ENCODE peak calls at places on chromosomes 5 and 9, in four cellular contexts. F is AG04450, O is stomach, E is upper lobe of right lung. K is an unnamed sample.

GRCh38 chr9:76223749-76224340 is 170.4 kb downstream of the RFK start:
- DNase-seq in F (peak; percentile 57), O (no peak), E (no peak), K (no peak)

GRCh38 chr5:1322036-1322903 is 22.6 kb downstream of the CLPTM1L start:
- DNase-seq in F (no peak), O (no peak), E (peak; percentile 49), K (no peak)

GRCh38 chr5:136626531-136626930 is 261.2 kb upstream of the TRPC7 start:
- DNase-seq in F (no peak), O (no peak), E (no peak), K (no peak)

GRCh38 chr5:78533356-78533755 is 115.2 kb downstream of the LHFPL2 start:
- DNase-seq in F (no peak), O (no peak), E (no peak), K (no peak)

GRCh38 chr5:118603278-118603677 is 385.1 kb downstream of the DTWD2 start:
- DNase-seq in F (no peak), O (no peak), E (no peak), K (no peak)

GRCh38 chr5:65483474-65484346 is 2.0 kb upstream of the ADAMTS6 start:
- DNase-seq in F (no peak), O (no peak), E (no peak), K (no peak)

GRCh38 chr5:174146556-174146955 is 101.0 kb downstream of the NSG2 start:
- DNase-seq in F (no peak), O (no peak), E (no peak), K (no peak)

GRCh38 chr5:111384220-111384619 is 128.1 kb downstream of the STARD4 start:
- DNase-seq in F (no peak), O (no peak), E (no peak), K (no peak)

GRCh38 chr5:88269222-88269771 is 652 bp upstream of the TMEM161B start:
- DNase-seq in F (no peak), O (no peak), E (no peak), K (no peak)

GRCh38 chr9:126148994-126149393 is 177.6 kb upstream of the MVB12B start:
- DNase-seq in F (no peak), O (peak; percentile 5), E (peak; percentile 25), K (no peak)

GRCh38 chr5:156051972-156052371 is 275.0 kb upstream of the SGCD start:
- DNase-seq in F (no peak), O (no peak), E (peak; percentile 48), K (no peak)

GRCh38 chr5:132895719-132896305 is 22.3 kb downstream of the LEAP2 start:
- DNase-seq in F (no peak), O (no peak), E (no peak), K (no peak)

GRCh38 chr9:12774861-12775367 is at the start of gene LURAP1L:
- DNase-seq in F (peak; percentile 50), O (peak; percentile 64), E (no peak), K (no peak)

GRCh38 chr5:91293131-91293530 is 90.0 kb downstream of the ARRDC3 start:
- DNase-seq in F (no peak), O (no peak), E (no peak), K (no peak)

GRCh38 chr9:135695642-135696041 is 3.6 kb downstream of the SOHLH1 start:
- DNase-seq in F (no peak), O (no peak), E (no peak), K (no peak)

GRCh38 chr9:135693265-135693664 is 6.0 kb downstream of the SOHLH1 start:
- DNase-seq in F (no peak), O (no peak), E (no peak), K (no peak)

GRCh38 chr9:135695036-135695435 is 4.2 kb downstream of the SOHLH1 start:
- DNase-seq in F (no peak), O (no peak), E (no peak), K (no peak)

GRCh38 chr9:135692410-135692809 is 6.9 kb downstream of the SOHLH1 start:
- DNase-seq in F (no peak), O (no peak), E (no peak), K (no peak)

GRCh38 chr9:135693771-135694170 is 5.5 kb downstream of the SOHLH1 start:
- DNase-seq in F (no peak), O (no peak), E (no peak), K (no peak)
- H3K4me3 ChIP-seq in F (no peak overlapping the region), O (no peak overlapping the region), E (no peak overlapping the region), K (no peak overlapping the region)

GRCh38 chr9:109051733-109052132 is 38.4 kb upstream of the CTNNAL1 start:
- DNase-seq in F (no peak), O (no peak), E (no peak), K (no peak)
- H3K27ac ChIP-seq in F (no peak overlapping the region), O (no peak overlapping the region), E (no peak overlapping the region), K (no peak overlapping the region)

GRCh38 chr5:128083811-128084227 is 253 bp downstream of the SLC12A2 start:
- DNase-seq in F (no peak), O (no peak), E (no peak), K (no peak)
- TF ChIP-seq CTCF in F (peak; percentile 39), O (peak; percentile 9), E (peak; percentile 37), K (peak; percentile 29)

GRCh38 chr5:56522972-56523371 is 289.8 kb upstream of the ANKRD55 start:
- DNase-seq in F (no peak), O (no peak), E (no peak), K (peak; percentile 28)

GRCh38 chr5:56523779-56524178 is 290.6 kb upstream of the ANKRD55 start:
- DNase-seq in F (no peak), O (no peak), E (no peak), K (no peak)

GRCh38 chr5:56525117-56525516 is 290.2 kb upstream of the MAP3K1 start:
- DNase-seq in F (no peak), O (peak; percentile 37), E (no peak), K (no peak)

GRCh38 chr5:56520951-56521350 is 287.8 kb upstream of the ANKRD55 start:
- DNase-seq in F (no peak), O (no peak), E (no peak), K (no peak)

DNA sequence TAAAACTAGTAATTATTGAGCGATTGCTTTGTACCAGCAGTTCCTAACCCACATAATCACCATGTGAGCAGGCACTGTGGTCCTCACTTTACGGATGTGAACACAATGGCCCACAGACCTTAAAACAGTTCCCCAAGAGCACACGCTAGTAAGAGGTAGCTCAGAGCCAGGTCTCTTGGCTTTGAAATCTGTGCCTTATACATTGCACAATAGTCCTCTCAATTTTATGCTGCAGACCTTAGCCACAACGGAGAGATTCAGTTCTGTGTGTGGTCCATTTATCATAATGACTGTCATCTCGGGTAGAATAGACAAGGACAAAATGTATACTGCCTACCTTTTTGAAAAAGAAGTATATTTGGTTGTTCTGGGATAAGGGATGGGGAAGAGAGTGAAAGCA is 289.0 kb upstream of the ANKRD55 start:
- DNase-seq in F (no peak), O (no peak), E (no peak), K (no peak)
- H3K4me3 ChIP-seq in F (no peak overlapping the region), O (no peak overlapping the region), E (no peak overlapping the region), K (no peak overlapping the region)

DNA sequence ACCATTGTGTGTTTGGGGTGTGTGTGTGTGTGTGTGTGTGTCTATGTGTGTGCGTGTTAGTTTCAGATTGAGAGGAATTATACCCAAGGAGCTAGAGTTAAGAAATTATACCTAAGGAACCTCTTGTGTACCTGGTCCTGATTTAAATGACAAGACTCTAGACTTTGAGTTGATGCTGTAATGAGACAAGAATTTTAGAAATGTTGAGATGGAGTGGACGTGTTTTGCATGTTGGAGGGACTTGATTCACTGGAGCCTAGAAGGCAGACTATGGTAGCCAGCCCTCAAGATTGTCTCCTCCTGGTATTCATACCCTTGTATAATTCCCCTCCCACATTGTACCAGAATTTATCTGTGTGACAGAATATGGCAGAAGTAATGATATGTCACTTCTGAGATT is 52.4 kb upstream of the HSPB3 start:
- DNase-seq in F (no peak), O (no peak), E (no peak), K (no peak)
- H3K27ac ChIP-seq in F (no peak overlapping the region), O (no peak overlapping the region), E (no peak overlapping the region), K (no peak overlapping the region)

GRCh38 chr5:157357823-157358222 is 91.9 kb downstream of the CYFIP2 start:
- DNase-seq in F (no peak), O (no peak), E (no peak), K (no peak)

GRCh38 chr5:157352756-157353340 is 86.9 kb downstream of the CYFIP2 start:
- DNase-seq in F (no peak), O (no peak), E (no peak), K (no peak)

GRCh38 chr5:157356576-157356975 is 90.7 kb downstream of the CYFIP2 start:
- DNase-seq in F (no peak), O (no peak), E (no peak), K (no peak)

GRCh38 chr5:157351386-157352089 is 85.6 kb downstream of the CYFIP2 start:
- DNase-seq in F (no peak), O (no peak), E (no peak), K (no peak)

GRCh38 chr5:157354825-157355224 is 88.9 kb downstream of the CYFIP2 start:
- DNase-seq in F (no peak), O (no peak), E (no peak), K (no peak)
- TF ChIP-seq CTCF in F (peak; percentile 41), O (no peak), E (peak; percentile 9), K (no peak)

GRCh38 chr5:160347453-160347852 is 23.0 kb downstream of the C1QTNF2 start:
- DNase-seq in F (no peak), O (no peak), E (no peak), K (peak; percentile 50)
- H3K4me3 ChIP-seq in F (no peak overlapping the region), O (no peak overlapping the region), E (no peak overlapping the region), K (no peak overlapping the region)

GRCh38 chr9:89678394-89679005 is 73.7 kb downstream of the GADD45G start:
- DNase-seq in F (no peak), O (no peak), E (no peak), K (no peak)
- H3K27ac ChIP-seq in F (no peak overlapping the region), O (no peak overlapping the region), E (no peak overlapping the region), K (no peak overlapping the region)

DNA sequence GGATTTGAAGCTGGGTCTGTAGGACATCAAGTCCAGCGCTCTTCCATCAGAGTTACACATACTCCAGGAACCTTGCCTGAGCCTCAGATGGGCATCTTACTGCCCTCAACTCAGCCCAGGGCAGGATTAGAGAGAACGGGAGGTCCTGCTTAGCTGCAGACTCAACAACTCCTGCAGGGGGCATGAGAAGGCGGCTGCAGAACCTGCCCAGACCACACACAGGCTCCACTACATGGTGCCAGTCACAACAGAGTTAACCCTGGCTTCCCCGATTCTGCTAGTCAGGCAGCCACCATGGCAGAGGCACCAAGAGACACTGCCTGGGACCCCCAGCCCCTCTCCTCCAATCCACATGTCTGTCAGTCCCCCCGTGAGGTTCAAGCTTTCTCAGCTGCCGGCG is 23.9 kb upstream of the CPLX2 start:
- DNase-seq in F (no peak), O (no peak), E (no peak), K (no peak)
- TF ChIP-seq CTCF in F (peak; percentile 53), O (no peak), E (no peak), K (no peak)